ENCODE peak calls at places on chromosomes 11 and 22, in four cellular contexts. R is H1, V is HepG2, B is GM12878. G is an unnamed sample.

GRCh38 chr11:61082161-61082870 is 20.0 kb upstream of the CD5 start:
- DNase-seq in R (no peak), V (no peak), B (no peak), G (no peak)

GRCh38 chr11:10634407-10634806 is 59.1 kb downstream of the IRAG1 start:
- DNase-seq in R (no peak), V (no peak), B (no peak), G (no peak)

GRCh38 chr11:59528741-59529140 is 17.4 kb downstream of the OR4D9 start:
- DNase-seq in R (no peak), V (no peak), B (no peak), G (no peak)

GRCh38 chr22:25365491-25366261 is 146.2 kb downstream of the CRYBB2 start:
- DNase-seq in R (no peak), V (no peak), B (no peak), G (no peak)

GRCh38 chr11:1230121-1230455 is 7.2 kb downstream of the MUC5B start:
- DNase-seq in R (no peak), V (no peak), B (no peak), G (no peak)

GRCh38 chr11:93659841-93660240 is 1.6 kb upstream of the CEP295 start:
- DNase-seq in R (no peak), V (no peak), B (no peak), G (no peak)

GRCh38 chr11:85694385-85694980 is 8.5 kb upstream of the CCDC89 start:
- DNase-seq in R (no peak), V (peak; percentile 20), B (no peak), G (peak; percentile 21)

GRCh38 chr11:12087075-12087775 is 23.2 kb upstream of the MICAL2 start:
- DNase-seq in R (no peak), V (no peak), B (no peak), G (no peak)

GRCh38 chr11:33670250-33671011 is 30.2 kb downstream of the C11orf91 start:
- DNase-seq in R (no peak), V (no peak), B (no peak), G (no peak)

GRCh38 chr11:74330065-74330858 is 18.8 kb upstream of the P4HA3 start:
- DNase-seq in R (no peak), V (no peak), B (no peak), G (no peak)

GRCh38 chr11:102155676-102156075 is 45.4 kb downstream of the YAP1 start:
- DNase-seq in R (no peak), V (no peak), B (no peak), G (no peak)

GRCh38 chr22:45877036-45877380 is 100.0 kb downstream of the WNT7B start:
- DNase-seq in R (no peak), V (no peak), B (no peak), G (no peak)

GRCh38 chr11:92765965-92766371 is 203.5 kb upstream of the MTNR1B start:
- DNase-seq in R (no peak), V (no peak), B (no peak), G (no peak)

GRCh38 chr11:10450451-10451398 is 4.3 kb upstream of the AMPD3 start:
- DNase-seq in R (peak; percentile 49), V (peak; percentile 32), B (no peak), G (no peak)

GRCh38 chr11:858053-858992 is 15.7 kb downstream of the TSPAN4 start:
- DNase-seq in R (no peak), V (no peak), B (no peak), G (no peak)

GRCh38 chr11:110095554-110095953 is 2.4 kb downstream of the ZC3H12C start:
- DNase-seq in R (no peak), V (no peak), B (no peak), G (no peak)

GRCh38 chr22:25998118-25998775 is 171.0 kb upstream of the SEZ6L start:
- DNase-seq in R (no peak), V (no peak), B (no peak), G (no peak)

GRCh38 chr22:20554824-20555223 is 47.4 kb downstream of the MED15 start:
- DNase-seq in R (no peak), V (no peak), B (no peak), G (no peak)

GRCh38 chr11:26943636-26944035 is 50.3 kb upstream of the FIBIN start:
- DNase-seq in R (no peak), V (no peak), B (no peak), G (no peak)

GRCh38 chr22:45642966-45643365 is 28.7 kb upstream of the ATXN10 start:
- DNase-seq in R (no peak), V (no peak), B (no peak), G (no peak)

GRCh38 chr11:121255473-121256125 is 37.0 kb upstream of the SC5D start:
- DNase-seq in R (no peak), V (no peak), B (no peak), G (no peak)

GRCh38 chr11:110712643-110713468 is 619 bp upstream of the ARHGAP20 start:
- DNase-seq in R (no peak), V (no peak), B (no peak), G (peak; percentile 49)

DNA sequence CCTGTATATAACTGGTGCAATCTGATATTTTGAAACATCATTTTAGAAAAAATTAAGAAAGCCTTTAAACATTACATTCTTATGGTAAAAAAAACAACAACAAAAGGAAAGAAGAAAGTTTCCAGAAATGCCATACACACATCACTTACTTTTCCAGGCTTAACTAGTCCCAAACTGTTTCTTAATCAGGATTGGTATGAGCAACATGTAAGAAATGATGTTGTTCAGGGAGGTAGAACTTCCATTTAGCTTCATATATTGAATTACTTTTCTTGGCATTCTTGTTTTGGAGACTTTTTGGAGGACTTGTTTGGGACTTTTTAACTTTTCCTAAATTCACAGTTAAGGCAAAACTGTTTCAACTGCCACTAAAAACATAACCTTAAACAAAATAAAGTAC is 791.5 kb downstream of the METTL15 start:
- DNase-seq in R (no peak), V (no peak), B (no peak), G (no peak)
- TF ChIP-seq SP1 in R (no peak), V (no peak), B (no peak), G (no peak)

GRCh38 chr11:69037074-69037473 is 11.7 kb upstream of the TPCN2 start:
- DNase-seq in R (no peak), V (no peak), B (no peak), G (no peak)
- TF ChIP-seq SUZ12 in R (no peak), V (no peak), B (no peak), G (no peak)

GRCh38 chr11:131750692-131751091 is 380.3 kb downstream of the NTM start:
- DNase-seq in R (no peak), V (no peak), B (no peak), G (no peak)

GRCh38 chr11:131746201-131746600 is 375.8 kb downstream of the NTM start:
- DNase-seq in R (no peak), V (no peak), B (no peak), G (no peak)

GRCh38 chr11:131750152-131750551 is 379.7 kb downstream of the NTM start:
- DNase-seq in R (no peak), V (no peak), B (no peak), G (no peak)

GRCh38 chr11:131749100-131749499 is 378.7 kb downstream of the NTM start:
- DNase-seq in R (no peak), V (no peak), B (no peak), G (no peak)

GRCh38 chr11:131748146-131749050 is 378.0 kb downstream of the NTM start:
- DNase-seq in R (no peak), V (peak; percentile 26), B (no peak), G (peak; percentile 50)
- TF ChIP-seq SP1 in R (no peak), V (no peak), B (no peak), G (no peak)

DNA sequence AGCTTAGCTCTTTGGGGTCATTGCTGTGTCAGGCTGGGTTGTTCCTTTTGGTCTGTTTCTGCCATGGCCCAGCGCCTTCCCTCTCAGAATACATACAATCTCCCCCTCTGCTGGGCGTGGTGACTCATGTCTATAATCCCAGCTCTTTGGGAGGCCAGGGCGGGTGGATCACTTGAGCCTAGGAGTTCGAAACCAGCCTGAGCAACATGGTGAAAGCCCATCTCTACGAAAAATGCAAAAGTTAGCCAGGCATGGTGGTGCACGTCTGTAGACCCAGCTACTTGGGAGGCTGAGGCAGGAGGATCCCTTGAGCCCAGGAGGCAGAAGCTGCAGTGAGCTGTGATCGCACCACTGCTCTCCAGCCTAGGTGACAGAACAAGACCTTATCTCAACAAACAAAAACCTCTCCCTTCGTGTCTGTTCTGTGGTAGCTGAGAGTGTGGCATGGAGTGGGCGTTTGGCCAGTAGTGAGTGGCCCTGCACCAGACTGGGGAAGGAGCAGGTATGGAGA is 46.7 kb upstream of the RAB1B start:
- DNase-seq in R (no peak), V (no peak), B (peak; percentile 7), G (no peak)
- TF ChIP-seq SUZ12 in R (no peak), V (no peak), B (no peak), G (no peak)

DNA sequence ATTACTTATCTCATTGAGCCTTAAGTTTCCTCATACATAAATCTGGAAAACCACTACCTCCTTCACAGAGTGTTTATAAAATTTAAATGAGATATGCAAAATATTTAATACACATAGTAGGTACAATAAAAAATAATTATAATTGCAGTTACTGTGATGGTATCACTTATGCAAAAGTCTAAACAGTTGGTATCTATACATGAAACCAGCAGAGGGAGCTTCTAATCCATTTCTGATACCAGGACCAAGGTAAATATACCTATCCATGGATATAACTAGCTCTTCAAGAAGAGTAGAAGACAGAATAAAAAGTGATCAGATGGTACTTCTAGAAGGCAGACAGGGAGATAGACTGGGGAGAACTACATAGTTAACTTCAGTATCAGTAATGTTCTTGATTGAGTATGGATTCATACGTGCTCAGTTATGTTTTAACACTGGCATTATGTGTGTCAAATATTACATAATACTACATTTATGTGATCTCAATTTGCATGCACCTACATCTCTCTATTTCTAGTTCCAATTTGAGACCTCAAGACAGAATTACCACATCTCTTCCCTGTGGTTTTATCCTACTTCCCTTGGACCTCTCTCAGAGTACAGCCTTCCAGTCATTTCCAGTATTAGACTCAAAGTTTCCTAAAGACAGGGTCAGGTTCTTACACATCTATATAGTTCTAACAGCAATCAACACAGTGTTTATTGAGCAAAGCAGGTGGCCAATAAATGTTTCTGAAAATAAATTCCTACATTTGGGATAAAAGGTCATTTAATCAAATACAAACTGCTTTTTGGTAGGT is 13.7 kb upstream of the TSG101 start:
- DNase-seq in R (no peak), V (peak; percentile 42), B (no peak), G (no peak)
- TF ChIP-seq SP1 in R (no peak), V (no peak), B (no peak), G (no peak)

GRCh38 chr11:16191852-16192240 is 164.5 kb downstream of the SOX6 start:
- DNase-seq in R (no peak), V (no peak), B (no peak), G (no peak)
- TF ChIP-seq SUZ12 in R (no peak), V (no peak), B (no peak), G (no peak)

DNA sequence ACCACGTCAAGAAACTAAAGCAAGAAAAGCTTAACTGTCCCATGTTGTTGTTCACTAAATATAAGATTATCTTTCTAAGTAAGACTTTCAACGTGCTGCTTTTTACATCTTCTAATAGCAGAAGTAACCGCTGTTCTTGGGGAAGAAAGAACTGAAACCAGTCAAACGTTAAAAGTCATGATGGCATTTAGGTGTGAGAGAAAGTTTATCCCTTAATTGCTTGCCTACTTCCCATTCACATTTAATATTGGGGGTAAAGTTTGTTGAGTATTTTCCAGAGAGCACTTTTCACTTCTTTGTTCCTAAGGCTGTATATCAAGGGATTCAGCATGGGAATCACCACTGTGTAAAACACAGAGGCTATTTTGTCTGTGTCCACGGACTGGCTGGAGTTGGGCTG is 970 bp downstream of the OR5B21 start:
- DNase-seq in R (no peak), V (no peak), B (peak; percentile 31), G (no peak)
- TF ChIP-seq SP1 in R (no peak), V (no peak), B (no peak), G (no peak)

G was measured in HEK293T.